ENCODE peak calls at places on chromosomes 3 and 15, in six cellular contexts. T, J, E, X, R and W are unnamed samples.

GRCh38 chr15:31468911-31469800 is 142.5 kb downstream of the KLF13 start:
- DNase-seq in T (no peak), J (no peak), E (no peak), X (no peak), R (no peak), W (no peak)

GRCh38 chr3:187739125-187739560 is 6.1 kb downstream of the BCL6 start:
- DNase-seq in T (no peak), J (no peak), E (no peak), X (peak; percentile 89), R (no peak), W (no peak)

GRCh38 chr3:102532901-102533300 is 98.1 kb downstream of the ZPLD1 start:
- DNase-seq in T (no peak), J (no peak), E (no peak), X (no peak), R (no peak), W (no peak)

GRCh38 chr3:193716155-193716554 is 123.1 kb downstream of the OPA1 start:
- DNase-seq in T (no peak), J (no peak), E (no peak), X (no peak), R (no peak), W (no peak)

GRCh38 chr3:171374661-171375285 is 85.4 kb downstream of the TNIK start:
- DNase-seq in T (no peak), J (no peak), E (no peak), X (no peak), R (peak; percentile 38), W (no peak)

GRCh38 chr3:159856496-159857098 is 132.0 kb upstream of the IL12A start:
- DNase-seq in T (no peak), J (no peak), E (no peak), X (no peak), R (no peak), W (no peak)

GRCh38 chr3:43748179-43748578 is 57.4 kb downstream of the ABHD5 start:
- DNase-seq in T (no peak), J (no peak), E (peak; percentile 52), X (no peak), R (peak; percentile 10), W (no peak)

GRCh38 chr3:72031581-72031980 is 246.6 kb upstream of the PROK2 start:
- DNase-seq in T (no peak), J (no peak), E (peak; percentile 77), X (peak; percentile 73), R (peak; percentile 45), W (no peak)

GRCh38 chr3:16482770-16483531 is 30.5 kb downstream of the RFTN1 start:
- DNase-seq in T (peak; percentile 39), J (no peak), E (peak; percentile 51), X (peak; percentile 88), R (peak; percentile 19), W (no peak)

GRCh38 chr15:101142711-101143110 is 109.1 kb downstream of the CHSY1 start:
- DNase-seq in T (no peak), J (no peak), E (no peak), X (peak; percentile 61), R (no peak), W (no peak)

GRCh38 chr3:159669024-159669476 is 319.6 kb upstream of the IL12A start:
- DNase-seq in T (no peak), J (peak; percentile 62), E (no peak), X (no peak), R (no peak), W (no peak)

GRCh38 chr15:74039656-74040010 is 42.7 kb downstream of the GOLGA6A start:
- DNase-seq in T (no peak), J (no peak), E (peak; percentile 63), X (no peak), R (no peak), W (no peak)

GRCh38 chr15:73888224-73889041 is 15.1 kb downstream of the TBC1D21 start:
- DNase-seq in T (no peak), J (no peak), E (no peak), X (no peak), R (no peak), W (no peak)

GRCh38 chr3:32296251-32297204 is 58.0 kb downstream of the CMTM8 start:
- DNase-seq in T (peak; percentile 35), J (peak; percentile 86), E (no peak), X (peak; percentile 84), R (peak; percentile 72), W (peak; percentile 62)

GRCh38 chr3:128946411-128946810 is 47.5 kb downstream of the CFAP92 start:
- DNase-seq in T (no peak), J (no peak), E (no peak), X (no peak), R (no peak), W (no peak)

GRCh38 chr3:178845446-178846118 is 226.0 kb downstream of the ZMAT3 start:
- DNase-seq in T (no peak), J (no peak), E (no peak), X (no peak), R (no peak), W (no peak)

GRCh38 chr15:74108111-74108510 is 22.3 kb upstream of the ISLR2 start:
- DNase-seq in T (no peak), J (no peak), E (no peak), X (no peak), R (no peak), W (no peak)

GRCh38 chr3:130609166-130609574 is 92.2 kb downstream of the COL6A6 start:
- DNase-seq in T (peak; percentile 40), J (no peak), E (no peak), X (no peak), R (peak; percentile 4), W (peak; percentile 18)

GRCh38 chr3:130604806-130605205 is 87.8 kb downstream of the COL6A6 start:
- DNase-seq in T (no peak), J (no peak), E (no peak), X (no peak), R (no peak), W (no peak)

GRCh38 chr3:130609580-130609979 is 92.6 kb downstream of the COL6A6 start:
- DNase-seq in T (no peak), J (no peak), E (no peak), X (no peak), R (no peak), W (no peak)

GRCh38 chr3:130601662-130602061 is 84.7 kb downstream of the COL6A6 start:
- DNase-seq in T (no peak), J (no peak), E (no peak), X (no peak), R (no peak), W (no peak)

DNA sequence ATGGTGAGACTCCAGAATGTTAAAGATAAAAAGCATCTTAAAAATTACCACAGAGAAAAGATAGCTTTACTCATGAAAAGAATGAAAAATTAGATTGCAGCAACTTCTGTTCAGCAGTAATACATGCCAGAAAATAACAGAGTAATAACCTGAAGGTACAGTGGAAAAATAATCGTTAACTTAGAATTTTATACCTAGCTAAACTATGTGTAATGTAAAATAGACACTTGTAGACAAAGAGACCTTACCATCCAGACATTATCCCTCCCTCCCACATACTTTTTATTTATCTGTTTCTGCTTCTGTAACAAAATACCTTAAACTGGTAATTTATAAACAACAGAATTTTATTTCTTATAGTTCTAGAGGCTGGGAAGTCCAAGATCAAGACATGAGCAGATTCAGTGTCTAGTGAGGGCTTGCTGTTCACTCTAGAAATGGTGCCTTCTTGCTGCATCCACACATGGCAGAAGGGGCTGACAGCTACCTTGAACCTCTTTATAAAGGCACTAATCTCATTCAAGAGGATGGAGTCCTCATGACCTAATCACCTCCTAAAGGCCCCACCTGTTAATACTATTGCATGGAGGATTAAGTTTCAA is 90.7 kb downstream of the COL6A6 start:
- DNase-seq in T (no peak), J (no peak), E (no peak), X (no peak), R (no peak), W (no peak)
- H3K9me3 ChIP-seq in T (peaks cover 10% of the 10 kb centered on the region), J (no peaks in the 10 kb centered on the region), E (no peaks in the 10 kb centered on the region), X (peaks cover 45% of the 10 kb centered on the region), R (no peaks in the 10 kb centered on the region), W (no peaks in the 10 kb centered on the region)

DNA sequence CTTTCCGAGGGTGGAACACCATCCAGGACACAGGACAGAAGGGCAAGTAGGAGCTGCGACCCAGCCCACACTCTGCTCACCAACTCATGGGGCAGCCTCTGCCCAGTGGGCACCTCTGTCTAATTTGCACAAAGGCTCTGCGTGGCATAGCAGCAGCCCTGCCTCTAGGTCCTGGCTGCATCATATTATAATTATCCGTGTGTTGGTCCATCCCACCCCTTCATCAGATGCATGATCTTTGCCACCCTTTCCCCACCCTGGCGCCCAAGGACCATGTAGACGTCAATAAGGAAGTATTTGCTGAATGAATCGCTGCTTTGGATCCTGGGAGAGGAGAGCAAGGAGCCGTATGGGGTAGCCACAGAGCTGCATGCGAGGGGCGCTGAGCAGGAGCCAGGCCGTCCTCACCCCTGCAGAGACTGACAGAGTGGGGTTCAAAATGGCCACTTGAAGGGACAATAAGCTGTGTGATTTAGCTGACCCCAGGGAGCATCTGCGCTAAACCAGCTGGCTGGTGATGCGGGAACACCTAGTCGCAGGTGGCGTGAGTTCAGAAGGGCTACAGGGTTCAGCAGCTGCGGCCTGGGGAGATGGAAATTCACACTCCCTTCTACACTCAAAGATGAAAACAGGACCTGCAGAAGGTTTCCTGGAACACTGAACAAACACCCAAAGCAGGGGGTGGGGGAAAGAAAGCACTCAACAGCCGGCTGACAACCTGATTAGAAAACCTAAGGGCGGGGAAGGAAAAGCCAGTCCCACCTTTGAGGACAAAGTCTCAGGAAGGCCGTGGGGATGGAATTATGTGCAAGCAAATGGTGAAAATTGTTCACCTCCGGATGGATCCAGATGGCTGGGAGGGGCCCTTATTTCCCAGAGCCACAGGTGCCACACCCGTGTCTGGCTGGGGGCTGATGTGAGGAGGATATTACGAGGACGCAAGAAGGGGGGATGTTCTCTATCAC is 6.4 kb downstream of the MGLL start:
- DNase-seq in T (no peak), J (no peak), E (no peak), X (no peak), R (no peak), W (no peak)
- H3K27ac ChIP-seq in T (no peak overlapping the region), J (peak overlapping the region; percentile 95), E (no peak overlapping the region), X (no peak overlapping the region), R (no peak overlapping the region), W (peak overlapping the region; percentile 85)

GRCh38 chr15:75696303-75696657 is 16.4 kb downstream of the CSPG4 start:
- DNase-seq in T (peak; percentile 81), J (no peak), E (no peak), X (no peak), R (no peak), W (peak; percentile 73)

GRCh38 chr15:75697523-75698398 is 14.9 kb downstream of the CSPG4 start:
- DNase-seq in T (no peak), J (no peak), E (no peak), X (no peak), R (no peak), W (no peak)

GRCh38 chr15:75695634-75696302 is 16.9 kb downstream of the CSPG4 start:
- DNase-seq in T (no peak), J (no peak), E (no peak), X (no peak), R (no peak), W (no peak)

GRCh38 chr15:75696854-75697259 is 15.8 kb downstream of the CSPG4 start:
- DNase-seq in T (no peak), J (no peak), E (no peak), X (no peak), R (no peak), W (no peak)

DNA sequence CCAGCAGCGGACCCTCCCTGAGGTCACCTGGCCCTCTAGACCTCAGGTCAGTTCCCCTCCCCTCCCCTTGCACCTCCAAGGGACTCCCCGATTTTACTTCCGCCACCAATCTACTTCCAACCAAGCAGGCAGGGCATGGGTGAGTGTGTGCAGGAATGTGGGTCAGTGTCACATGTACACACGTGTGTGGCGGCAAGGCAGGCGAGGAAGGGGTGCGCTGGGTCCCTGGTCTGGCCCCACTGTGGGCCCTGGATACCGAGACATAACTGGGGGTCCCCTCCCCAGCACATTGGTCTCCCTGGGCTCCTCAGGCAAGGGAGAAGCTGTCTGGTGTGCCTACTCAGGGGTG is 14.3 kb downstream of the CSPG4 start:
- DNase-seq in T (no peak), J (no peak), E (no peak), X (no peak), R (no peak), W (no peak)
- H3K9me3 ChIP-seq in T (no peaks in the 10 kb centered on the region), J (no peaks in the 10 kb centered on the region), E (no peaks in the 10 kb centered on the region), X (no peaks in the 10 kb centered on the region), R (no peaks in the 10 kb centered on the region), W (no peaks in the 10 kb centered on the region)

GRCh38 chr3:99646107-99646435 is 7.7 kb downstream of the COL8A1 start:
- DNase-seq in T (no peak), J (no peak), E (no peak), X (no peak), R (no peak), W (no peak)
- H3K27ac ChIP-seq in T (peak overlapping the region; percentile 95), J (no peak overlapping the region), E (peak overlapping the region; percentile 32), X (no peak overlapping the region), R (peak overlapping the region; percentile 38), W (peak overlapping the region; percentile 67)